ENCODE peak calls at places on chromosomes 3 and 15, in eight cellular contexts. F is epithelial cell of proximal tubule, G is heart left ventricle, Y is astrocyte of the spinal cord, N is cardiac fibroblast, A is psoas muscle, I is kidney epithelial cell, Q is heart right ventricle. J is an unnamed sample.

GRCh38 chr15:72110355-72110754 is 7.6 kb downstream of the MYO9A start:
- DNase-seq in F (no peak), G (no peak), Y (no peak), N (no peak), A (no peak), I (no peak), Q (no peak), J (no peak)

GRCh38 chr3:158347966-158348365 is 223.0 kb upstream of the MLF1 start:
- DNase-seq in F (no peak), G (no peak), Y (peak), N (peak), A (no peak), I (no peak), Q (no peak), J (no peak)

GRCh38 chr3:68363801-68364200 is 568.5 kb downstream of the TAFA4 start:
- DNase-seq in F (no peak), G (no peak), Y (no peak), N (no peak), A (no peak), I (no peak), Q (no peak), J (no peak)

GRCh38 chr15:29970402-29970695 is 112.4 kb upstream of the GOLGA8J start:
- DNase-seq in F (no peak), G (no peak), Y (no peak), N (no peak), A (no peak), I (no peak), Q (no peak), J (no peak)

GRCh38 chr15:60091150-60091549 is 87.0 kb downstream of the FOXB1 start:
- DNase-seq in F (peak), G (no peak), Y (peak), N (peak), A (no peak), I (peak), Q (no peak), J (peak)

GRCh38 chr3:38122712-38123290 is 14.1 kb downstream of the ACAA1 start:
- DNase-seq in F (no peak), G (no peak), Y (no peak), N (no peak), A (no peak), I (no peak), Q (no peak), J (no peak)

GRCh38 chr3:99586680-99587079 is 51.7 kb upstream of the COL8A1 start:
- DNase-seq in F (no peak), G (no peak), Y (peak), N (no peak), A (no peak), I (no peak), Q (no peak), J (no peak)

GRCh38 chr3:121529308-121529707 is 16.5 kb downstream of the POLQ start:
- DNase-seq in F (no peak), G (no peak), Y (peak), N (peak), A (no peak), I (no peak), Q (no peak), J (no peak)

GRCh38 chr3:17908399-17909191 is 166.2 kb upstream of the TBC1D5 start:
- DNase-seq in F (no peak), G (no peak), Y (no peak), N (no peak), A (no peak), I (no peak), Q (no peak), J (no peak)

GRCh38 chr3:12356175-12356574 is 67.3 kb downstream of the PPARG start:
- DNase-seq in F (no peak), G (no peak), Y (no peak), N (no peak), A (no peak), I (no peak), Q (no peak), J (no peak)

GRCh38 chr15:46091860-46092450 is 457.1 kb downstream of the SQOR start:
- DNase-seq in F (no peak), G (no peak), Y (peak), N (peak), A (no peak), I (no peak), Q (peak), J (no peak)

GRCh38 chr15:98121514-98121913 is 161.0 kb downstream of the ARRDC4 start:
- DNase-seq in F (no peak), G (no peak), Y (no peak), N (no peak), A (no peak), I (no peak), Q (no peak), J (no peak)

GRCh38 chr3:160616721-160617120 is 51.4 kb upstream of the KPNA4 start:
- DNase-seq in F (no peak), G (no peak), Y (peak), N (peak), A (no peak), I (peak), Q (peak), J (no peak)

GRCh38 chr3:127307918-127308317 is 20.1 kb upstream of the PRR20G start:
- DNase-seq in F (no peak), G (no peak), Y (no peak), N (no peak), A (no peak), I (no peak), Q (no peak), J (no peak)

GRCh38 chr3:24730173-24730572 is 235.5 kb upstream of the THRB start:
- DNase-seq in F (no peak), G (no peak), Y (no peak), N (no peak), A (no peak), I (no peak), Q (no peak), J (no peak)

GRCh38 chr3:106030620-106030945 is 161.8 kb upstream of the CBLB start:
- DNase-seq in F (no peak), G (no peak), Y (peak), N (peak), A (no peak), I (no peak), Q (no peak), J (no peak)

GRCh38 chr15:44319385-44319784 is 30.9 kb downstream of the GOLM2 start:
- DNase-seq in F (no peak), G (no peak), Y (no peak), N (no peak), A (no peak), I (no peak), Q (no peak), J (no peak)

GRCh38 chr15:31031471-31032064 is 40.1 kb upstream of the MTMR10 start:
- DNase-seq in F (no peak), G (no peak), Y (peak), N (peak), A (no peak), I (no peak), Q (no peak), J (no peak)

GRCh38 chr3:186930143-186930638 is at the start of gene ST6GAL1:
- DNase-seq in F (no peak), G (peak), Y (peak), N (peak), A (peak), I (no peak), Q (peak), J (no peak)

GRCh38 chr3:186929676-186930075 is 650 bp upstream of the ST6GAL1 start:
- DNase-seq in F (no peak), G (no peak), Y (no peak), N (no peak), A (no peak), I (no peak), Q (no peak), J (no peak)

GRCh38 chr3:186931487-186932280 is 1.4 kb downstream of the ST6GAL1 start:
- DNase-seq in F (no peak), G (peak), Y (peak), N (peak), A (peak), I (no peak), Q (peak), J (no peak)

GRCh38 chr3:186932281-186933181 is 2.2 kb downstream of the ST6GAL1 start:
- DNase-seq in F (no peak), G (no peak), Y (no peak), N (peak), A (no peak), I (no peak), Q (peak), J (no peak)

DNA sequence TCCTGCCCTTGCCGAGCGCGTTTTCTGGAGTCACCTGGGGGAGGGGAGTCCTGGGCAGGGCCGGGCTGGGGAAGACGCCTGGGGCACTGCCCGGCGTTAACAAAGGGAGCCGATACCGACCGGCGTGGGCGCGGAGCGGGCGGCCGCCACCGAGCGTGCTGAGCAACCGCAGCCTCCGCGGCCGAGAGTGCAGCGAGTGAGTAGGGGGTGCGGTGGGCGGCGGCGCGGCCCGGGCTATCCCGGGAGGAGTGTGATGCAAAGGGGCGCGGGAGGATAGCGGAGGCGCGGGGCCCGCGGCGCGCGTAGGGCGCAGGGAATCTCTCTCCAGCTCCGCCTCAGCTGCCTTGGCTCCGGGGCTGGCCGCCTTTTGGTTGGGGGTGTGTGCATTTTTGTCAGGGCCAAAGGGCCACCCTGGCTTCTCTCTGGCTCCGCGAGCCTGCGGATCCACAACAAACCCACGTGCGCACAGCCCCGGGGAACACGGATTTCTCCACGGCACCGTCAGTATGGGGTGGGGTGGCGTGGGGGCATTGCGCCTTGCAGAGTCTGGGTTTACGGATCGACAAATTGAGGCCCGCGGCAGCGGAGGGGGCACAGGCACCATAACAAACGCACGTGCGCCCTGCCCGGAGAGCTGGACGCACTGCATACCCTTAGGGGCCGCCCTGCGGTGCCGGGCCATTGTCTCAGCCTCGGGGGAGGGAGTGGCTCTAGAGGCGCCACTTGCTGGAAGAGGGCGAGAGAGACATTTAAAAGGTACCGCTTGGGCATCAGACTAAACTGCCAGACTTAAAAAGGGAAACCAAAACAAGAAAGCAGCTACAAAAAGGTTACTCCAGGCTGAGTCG is 537 bp downstream of the ST6GAL1 start:
- DNase-seq in F (no peak), G (peak), Y (peak), N (peak), A (peak), I (no peak), Q (peak), J (no peak)
- TF ChIP-seq CTCF in F (peak), G (no peak), Y (peak), N (no peak), A (peak), I (peak), Q (peak), J (peak)

DNA sequence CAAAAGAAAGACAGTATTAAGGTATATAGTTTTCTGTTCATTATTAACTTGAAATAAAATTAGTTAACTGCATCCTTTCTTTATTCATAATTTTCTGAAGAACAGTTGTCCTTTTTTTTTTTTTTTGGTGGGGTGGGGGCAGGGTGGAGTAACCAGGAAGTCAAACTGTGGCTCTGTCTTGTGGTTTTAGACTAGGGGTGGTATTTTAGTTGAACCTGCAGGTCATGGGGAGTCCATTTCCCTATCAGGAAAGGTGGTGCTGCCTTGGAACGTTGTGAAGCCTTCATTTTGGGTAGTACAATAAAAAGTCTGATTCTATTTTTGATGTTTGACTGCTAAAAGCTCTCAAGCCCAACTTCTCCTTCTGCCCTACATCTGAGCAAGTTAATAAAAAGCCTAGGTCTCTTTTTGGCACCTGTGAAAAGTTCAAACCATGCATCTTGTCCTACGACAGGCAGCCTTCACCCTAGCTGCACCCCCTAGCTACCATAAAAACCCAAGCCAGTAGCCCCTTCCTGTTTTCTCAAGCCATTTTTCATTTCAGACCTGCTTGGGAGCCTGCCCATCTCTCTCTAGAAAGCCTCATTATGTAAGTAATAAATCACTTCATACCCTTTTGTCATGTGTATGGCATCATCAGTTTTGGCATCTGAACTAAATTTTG is 31.2 kb upstream of the RIOX2 start:
- DNase-seq in F (no peak), G (no peak), Y (no peak), N (no peak), A (no peak), I (no peak), Q (no peak), J (no peak)
- H3K4me3 ChIP-seq in F (no peak), G (no peak), Y (no peak), N (no peak), A (no peak), I (no peak), Q (no peak), J (no peak)

GRCh38 chr15:63473999-63474809 is 30.2 kb upstream of the USP3 start:
- DNase-seq in F (peak), G (no peak), Y (peak), N (peak), A (no peak), I (peak), Q (no peak), J (no peak)
- TF ChIP-seq CTCF in F (peak), G (no peak), Y (no peak), N (no peak), A (no peak), I (peak), Q (no peak), J (no peak)

DNA sequence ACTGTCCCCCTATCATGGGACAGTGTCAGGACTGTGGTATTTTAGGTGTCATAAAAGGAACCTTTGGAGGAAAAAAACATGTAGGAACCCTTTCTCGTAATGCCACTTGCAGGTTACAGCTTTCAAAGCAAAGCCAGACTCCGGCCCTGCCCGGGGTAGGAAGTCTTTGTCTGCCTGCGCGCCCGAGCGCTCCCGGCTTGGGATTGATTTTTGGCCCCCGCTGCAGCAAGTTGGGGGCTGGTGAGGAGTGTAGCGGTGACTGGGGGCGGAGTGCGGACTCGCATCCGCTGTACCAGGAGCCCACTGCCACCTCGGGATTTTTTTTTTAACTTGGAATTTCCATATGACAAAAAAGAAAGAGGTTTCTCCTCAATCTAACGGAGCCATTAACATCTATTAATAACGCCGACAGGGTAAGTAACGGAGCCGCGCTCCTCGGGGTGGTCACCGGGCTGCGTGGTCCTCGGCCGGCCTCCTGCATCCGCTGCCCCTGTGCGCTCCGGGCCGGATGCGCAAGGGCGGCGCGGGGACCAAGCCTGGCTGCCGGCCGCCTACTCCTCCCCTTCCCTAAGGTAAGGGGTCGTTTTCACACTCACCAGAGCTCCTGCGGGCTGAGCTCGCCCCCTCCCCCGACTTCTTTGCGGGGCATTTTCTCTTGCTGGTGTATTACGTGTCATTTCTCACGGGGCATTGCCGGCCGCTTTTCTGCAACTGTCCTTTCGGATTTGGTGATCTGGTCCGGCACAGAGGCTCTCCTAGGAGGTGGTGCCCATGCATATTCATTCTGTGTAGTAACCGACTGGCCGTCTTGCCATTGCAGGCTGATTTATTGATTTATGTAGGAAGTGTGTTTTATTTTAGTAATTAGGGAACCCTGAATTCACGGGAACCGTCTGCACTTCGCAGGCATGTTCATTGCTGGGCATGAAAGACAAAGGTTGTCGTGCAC is 219.8 kb upstream of the TOPAZ1 start:
- DNase-seq in F (no peak), G (no peak), Y (peak), N (no peak), A (no peak), I (no peak), Q (no peak), J (no peak)
- H3K4me3 ChIP-seq in F (peak), G (peak), Y (peak), N (peak), A (peak), I (peak), Q (peak), J (peak)

DNA sequence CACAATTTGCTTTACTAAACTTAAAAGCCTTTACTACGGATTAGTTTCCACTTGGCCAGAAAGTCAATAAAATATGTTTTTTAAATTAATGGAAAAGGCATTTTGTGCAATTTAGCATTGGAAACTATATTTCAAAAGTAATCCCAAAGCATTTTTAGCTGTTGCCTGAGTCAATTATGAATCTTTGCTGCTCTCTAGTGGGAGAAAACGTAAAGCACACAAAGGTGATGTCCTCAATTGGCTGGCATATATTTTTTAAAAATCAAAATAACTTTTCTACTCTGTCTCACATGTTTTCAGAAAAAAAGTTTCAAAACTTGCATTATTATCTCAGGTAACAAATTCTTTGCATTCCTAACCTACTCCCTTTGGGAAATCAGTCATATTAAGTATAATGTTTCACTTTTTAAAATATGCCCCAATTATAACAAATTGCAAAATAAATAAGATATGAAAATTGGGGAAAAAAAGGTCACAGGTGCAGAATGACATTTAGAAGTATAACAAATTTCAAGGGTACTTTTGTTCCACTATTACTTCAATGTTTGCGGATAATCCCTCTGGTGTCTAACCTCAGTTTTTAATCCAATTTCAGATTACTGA is 47.2 kb upstream of the TEX55 start:
- DNase-seq in F (no peak), G (no peak), Y (peak), N (peak), A (no peak), I (no peak), Q (peak), J (peak)
- TF ChIP-seq CTCF in F (peak), G (peak), Y (peak), N (peak), A (peak), I (peak), Q (peak), J (peak)

GRCh38 chr15:82808634-82809041 is 790 bp upstream of the WHAMM start:
- DNase-seq in F (no peak), G (no peak), Y (no peak), N (no peak), A (no peak), I (no peak), Q (no peak), J (no peak)
- H3K4me3 ChIP-seq in F (no peak), G (peak), Y (no peak), N (no peak), A (peak), I (no peak), Q (no peak), J (no peak)

GRCh38 chr3:183897606-183898384 is 13.1 kb upstream of the PARL start:
- DNase-seq in F (no peak), G (no peak), Y (no peak), N (no peak), A (no peak), I (no peak), Q (no peak), J (no peak)
- TF ChIP-seq CTCF in F (no peak), G (no peak), Y (no peak), N (no peak), A (no peak), I (no peak), Q (no peak), J (no peak)

GRCh38 chr15:70308011-70308761 is 210.5 kb upstream of the TLE3 start:
- DNase-seq in F (no peak), G (no peak), Y (peak), N (no peak), A (no peak), I (no peak), Q (no peak), J (no peak)
- H3K4me3 ChIP-seq in F (no peak), G (no peak), Y (no peak), N (no peak), A (no peak), I (no peak), Q (no peak), J (no peak)

J was measured in BJ.